ENCODE peak calls at places on chromosomes 13 and 19, in five cellular contexts. F is AG04449, N is mucosa of descending colon, I is vagina, O is body of pancreas. Y is an unnamed sample.

GRCh38 chr19:1001538-1002166 is 1.4 kb downstream of the GRIN3B start:
- DNase-seq in N (peak), I (no peak), F (no peak), O (peak), Y (no peak)

GRCh38 chr13:30487075-30487470 is 21.3 kb upstream of the HMGB1 start:
- DNase-seq in O (peak), N (no peak), F (no peak), I (peak), Y (no peak)

GRCh38 chr19:35557539-35558399 is 5.7 kb downstream of the ATP4A start:
- DNase-seq in F (no peak), O (peak), N (peak), I (no peak), Y (no peak)

GRCh38 chr19:40159744-40160143 is 31.5 kb upstream of the MAP3K10 start:
- DNase-seq in N (no peak), O (no peak), I (no peak), F (no peak), Y (no peak)

GRCh38 chr19:4049432-4049831 is 17.3 kb downstream of the ZBTB7A start:
- DNase-seq in N (peak), O (no peak), F (no peak), I (no peak), Y (no peak)

GRCh38 chr13:74136089-74136658 is 2.0 kb upstream of the KLF12 start:
- DNase-seq in F (no peak), N (peak), I (no peak), O (peak), Y (no peak)

GRCh38 chr13:28338202-28338601 is 156.7 kb downstream of the FLT1 start:
- DNase-seq in N (no peak), F (no peak), I (no peak), O (no peak), Y (no peak)

GRCh38 chr19:51948979-51949378 is 21.7 kb downstream of the ZNF613 start:
- DNase-seq in I (no peak), O (peak), F (no peak), N (no peak), Y (no peak)

GRCh38 chr19:38028913-38029565 is 122.0 kb downstream of the SIPA1L3 start:
- DNase-seq in I (no peak), F (no peak), O (no peak), N (no peak), Y (no peak)

GRCh38 chr13:79194272-79194671 is 211.8 kb downstream of the RBM26 start:
- DNase-seq in F (no peak), N (peak), O (no peak), I (no peak), Y (no peak)

GRCh38 chr19:36141039-36141914 is 1.4 kb downstream of the CAPNS1 start:
- DNase-seq in I (no peak), F (no peak), O (peak), N (peak), Y (peak)

GRCh38 chr13:23323946-23324709 is 109.4 kb downstream of the SACS start:
- DNase-seq in O (no peak), I (no peak), N (no peak), F (no peak), Y (no peak)

GRCh38 chr19:38843175-38843758 is 6.5 kb downstream of the HNRNPL start:
- DNase-seq in I (no peak), F (no peak), O (no peak), N (no peak), Y (no peak)

GRCh38 chr13:43787518-43787891 is 733 bp upstream of the ENOX1 start:
- DNase-seq in O (no peak), I (no peak), F (no peak), N (no peak), Y (no peak)

GRCh38 chr13:43786472-43786765 is 353 bp downstream of the ENOX1 start:
- DNase-seq in I (no peak), F (no peak), O (no peak), N (no peak), Y (no peak)

GRCh38 chr13:43785681-43786471 is 896 bp downstream of the ENOX1 start:
- DNase-seq in N (peak), F (no peak), I (no peak), O (peak), Y (no peak)

GRCh38 chr13:43786766-43787517 is at the start of gene ENOX1:
- DNase-seq in N (peak), I (no peak), O (peak), F (no peak), Y (no peak)

DNA sequence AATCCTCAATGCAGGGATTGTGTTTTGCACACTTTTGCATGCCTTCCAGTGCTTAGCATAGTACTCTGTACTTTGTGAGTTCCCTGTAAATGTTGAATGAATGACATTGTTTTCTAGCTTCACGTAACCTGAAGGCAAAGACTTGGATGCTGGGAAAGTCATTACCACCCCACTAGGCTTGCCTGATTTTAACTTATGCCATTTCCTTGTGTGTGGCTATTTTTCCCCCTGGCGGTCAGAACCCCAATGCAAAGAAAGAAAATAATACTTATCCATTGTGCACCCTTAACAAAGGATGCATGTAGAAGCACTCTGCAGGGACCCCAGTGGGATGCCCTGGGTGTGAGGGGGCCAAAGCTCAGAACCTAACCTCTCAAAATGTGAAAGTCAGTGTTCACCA is 1.2 kb upstream of the ENOX1 start:
- DNase-seq in F (no peak), O (peak), I (no peak), N (no peak), Y (no peak)
- TF ChIP-seq CTCF in F (no peak), O (peak), I (no peak), N (no peak), Y (peak)

DNA sequence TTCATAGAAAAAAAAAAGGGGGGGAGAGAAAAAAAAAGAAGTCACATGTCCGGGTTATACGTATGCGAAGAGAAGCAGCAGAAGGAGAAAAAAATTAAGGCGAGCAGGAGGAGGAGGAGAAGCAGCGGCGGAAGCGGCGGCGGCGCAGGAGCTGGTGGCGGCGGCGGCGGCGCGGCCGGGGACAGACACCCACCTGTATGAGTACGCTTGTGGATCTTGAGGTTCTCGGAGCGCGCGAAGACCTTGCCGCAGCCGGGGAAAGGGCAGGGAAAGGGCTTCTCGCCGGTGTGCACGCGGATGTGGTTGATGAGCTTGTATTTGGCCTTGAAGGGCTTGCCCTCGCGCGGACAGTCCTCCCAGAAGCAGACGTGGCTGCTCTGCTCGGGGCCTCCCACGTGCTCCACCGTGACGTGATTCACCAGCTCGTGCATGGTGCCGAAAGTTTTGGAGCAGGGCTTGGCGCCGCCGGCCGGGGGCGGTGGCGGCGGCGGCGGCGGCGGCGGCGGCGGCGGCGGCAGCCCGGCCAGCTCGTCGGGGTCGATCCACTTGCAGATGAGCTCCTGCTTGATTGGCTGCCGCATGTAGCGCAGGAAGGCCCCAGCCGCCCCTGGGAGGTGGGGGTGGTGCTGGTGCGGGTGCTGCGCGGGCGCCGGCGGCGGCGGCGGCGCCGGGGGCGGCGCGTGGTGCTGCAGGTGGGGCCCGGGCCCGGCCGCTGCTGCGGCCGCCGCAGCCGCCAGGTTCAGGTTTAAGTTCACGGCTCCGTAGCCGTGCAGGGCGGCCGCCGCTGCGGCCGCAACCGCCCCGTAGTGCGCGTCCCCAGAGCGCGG is 1.4 kb downstream of the ZIC5 start:
- DNase-seq in N (no peak), F (no peak), O (no peak), I (no peak), Y (no peak)
- TF ChIP-seq CTCF in N (no peak), F (no peak), O (no peak), I (no peak), Y (no peak)

DNA sequence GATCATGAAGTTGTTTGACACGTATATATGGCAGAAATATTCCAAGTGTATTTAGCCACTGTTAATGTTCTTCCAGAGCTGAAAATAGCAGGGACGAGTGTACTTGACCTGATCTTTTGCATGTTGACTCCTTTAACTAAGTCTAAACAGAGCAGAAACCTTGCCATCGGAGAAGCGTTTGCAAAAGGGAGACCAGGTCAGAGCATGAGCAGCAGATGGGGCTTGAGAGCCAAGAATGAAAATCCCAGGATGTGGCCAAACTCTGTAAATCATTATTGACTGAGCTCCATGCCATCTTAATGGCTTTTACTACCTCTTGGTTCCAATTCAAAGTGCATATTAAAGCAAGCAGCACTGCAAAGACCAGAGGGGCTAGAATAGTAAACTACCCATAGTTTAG is 55.5 kb downstream of the FAM216B start:
- DNase-seq in I (no peak), O (peak), F (no peak), N (peak), Y (peak)
- TF ChIP-seq CTCF in I (no peak), O (peak), F (peak), N (no peak), Y (peak)

DNA sequence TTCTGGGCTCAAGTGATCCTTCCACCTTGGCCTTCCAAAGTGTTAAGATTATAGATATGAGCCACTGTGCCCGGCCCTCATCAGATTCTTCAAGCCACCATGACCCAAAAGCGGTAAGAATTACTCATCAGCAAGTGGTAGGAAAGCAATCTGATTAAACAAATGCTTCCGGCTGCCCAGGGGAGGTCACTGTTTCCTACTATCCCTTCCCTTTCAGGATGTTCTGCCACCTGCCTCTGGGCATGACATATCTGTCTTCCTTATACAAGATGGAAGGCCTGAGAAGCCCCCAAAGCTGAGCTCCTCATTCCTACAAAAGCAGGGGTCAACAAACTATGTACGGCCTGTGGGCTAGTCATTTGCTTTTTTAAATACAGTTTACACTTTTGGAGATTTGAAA is 6.9 kb downstream of the ABHD8 start:
- DNase-seq in O (no peak), I (no peak), N (no peak), F (no peak), Y (no peak)
- TF ChIP-seq CTCF in O (no peak), I (no peak), N (no peak), F (peak), Y (no peak)

GRCh38 chr19:17137417-17137816 is 61.8 kb downstream of the MYO9B start:
- DNase-seq in F (no peak), N (peak), I (no peak), O (peak), Y (no peak)

GRCh38 chr19:17138937-17139598 is 63.5 kb downstream of the MYO9B start:
- DNase-seq in I (no peak), F (no peak), O (peak), N (no peak), Y (no peak)

GRCh38 chr19:17136026-17136425 is 60.4 kb downstream of the MYO9B start:
- DNase-seq in I (no peak), F (no peak), O (no peak), N (no peak), Y (no peak)

DNA sequence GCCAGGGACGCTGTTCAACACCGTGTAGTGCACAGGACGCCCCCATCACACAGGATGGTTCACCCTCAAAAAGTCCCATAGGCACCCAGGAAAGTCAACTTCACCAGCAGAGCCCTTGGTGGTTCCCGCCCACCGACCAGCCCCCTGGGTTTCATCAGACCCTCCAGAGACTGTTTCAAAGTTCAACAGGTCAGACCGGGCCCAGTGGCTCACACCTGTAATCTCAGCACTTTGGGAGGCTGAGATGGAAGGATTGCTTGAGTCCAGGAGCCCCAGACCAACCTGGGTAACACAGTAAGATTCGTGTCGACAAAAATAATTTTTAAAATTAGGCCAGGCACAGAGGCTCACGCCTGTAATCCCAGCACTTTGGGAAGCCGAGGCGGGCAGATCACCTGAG is 61.0 kb downstream of the MYO9B start:
- DNase-seq in N (no peak), I (no peak), O (no peak), F (no peak), Y (no peak)
- TF ChIP-seq CTCF in N (no peak), I (no peak), O (no peak), F (no peak), Y (no peak)

GRCh38 chr13:94596575-94596971 is 621 bp upstream of the TGDS start:
- DNase-seq in I (no peak), O (no peak), N (peak), F (no peak), Y (no peak)

GRCh38 chr13:94598281-94598680 is 2.3 kb upstream of the TGDS start:
- DNase-seq in N (no peak), I (no peak), F (no peak), O (no peak), Y (no peak)

GRCh38 chr13:94599877-94600276 is 1.8 kb upstream of the GPR180 start:
- DNase-seq in F (no peak), O (no peak), N (no peak), I (no peak), Y (no peak)

GRCh38 chr13:94595006-94595942 is 678 bp downstream of the TGDS start:
- DNase-seq in O (peak), N (peak), F (no peak), I (no peak), Y (no peak)

GRCh38 chr13:94595943-94596574 is at the start of gene TGDS:
- DNase-seq in O (peak), N (peak), F (peak), I (no peak), Y (peak)
- TF ChIP-seq CTCF in O (peak), N (no peak), F (no peak), I (no peak), Y (no peak)